ENCODE peak calls at places on chromosomes 11 and 22, in six cellular contexts. One of them, this sample, is unnamed.

GRCh38 chr22:29073618-29074275 is 912 bp downstream of the KREMEN1 start:
- DNase-seq in aorta: peak
- DNase-seq in activated CD8-positive, alpha-beta memory T cell treated with anti-CD3 and anti-CD28 coated beads for 24 hours: no peak
- DNase-seq in upper lobe of right lung: peak
- DNase-seq in memory B cell: peak
- DNase-seq in fibroblast of mammary gland: peak
- DNase-seq in this sample: no peak

GRCh38 chr11:71336996-71337772 is 84.8 kb upstream of the SHANK2 start:
- DNase-seq in aorta: no peak
- DNase-seq in activated CD8-positive, alpha-beta memory T cell treated with anti-CD3 and anti-CD28 coated beads for 24 hours: no peak
- DNase-seq in upper lobe of right lung: peak
- DNase-seq in memory B cell: no peak
- DNase-seq in fibroblast of mammary gland: no peak
- DNase-seq in this sample: no peak

GRCh38 chr11:59802639-59803176 is 7.9 kb downstream of the MRPL16 start:
- DNase-seq in aorta: no peak
- DNase-seq in activated CD8-positive, alpha-beta memory T cell treated with anti-CD3 and anti-CD28 coated beads for 24 hours: no peak
- DNase-seq in upper lobe of right lung: no peak
- DNase-seq in memory B cell: peak
- DNase-seq in fibroblast of mammary gland: peak
- DNase-seq in this sample: peak

GRCh38 chr11:37107415-37107814 is 509.4 kb upstream of the RAG2 start:
- DNase-seq in aorta: no peak
- DNase-seq in activated CD8-positive, alpha-beta memory T cell treated with anti-CD3 and anti-CD28 coated beads for 24 hours: no peak
- DNase-seq in upper lobe of right lung: no peak
- DNase-seq in memory B cell: no peak
- DNase-seq in fibroblast of mammary gland: no peak
- DNase-seq in this sample: no peak

GRCh38 chr11:40037005-40037404 is 1422.4 kb downstream of the LRRC4C start:
- DNase-seq in aorta: no peak
- DNase-seq in activated CD8-positive, alpha-beta memory T cell treated with anti-CD3 and anti-CD28 coated beads for 24 hours: no peak
- DNase-seq in upper lobe of right lung: no peak
- DNase-seq in memory B cell: no peak
- DNase-seq in fibroblast of mammary gland: no peak
- DNase-seq in this sample: no peak

GRCh38 chr11:57416436-57416835 is 10.5 kb downstream of the SLC43A3 start:
- DNase-seq in aorta: no peak
- DNase-seq in activated CD8-positive, alpha-beta memory T cell treated with anti-CD3 and anti-CD28 coated beads for 24 hours: no peak
- DNase-seq in upper lobe of right lung: no peak
- DNase-seq in memory B cell: no peak
- DNase-seq in fibroblast of mammary gland: no peak
- DNase-seq in this sample: no peak

GRCh38 chr22:27637604-27638003 is 164.0 kb downstream of the MN1 start:
- DNase-seq in aorta: no peak
- DNase-seq in activated CD8-positive, alpha-beta memory T cell treated with anti-CD3 and anti-CD28 coated beads for 24 hours: no peak
- DNase-seq in upper lobe of right lung: no peak
- DNase-seq in memory B cell: no peak
- DNase-seq in fibroblast of mammary gland: peak
- DNase-seq in this sample: no peak

GRCh38 chr22:33274214-33274828 is 216.1 kb upstream of the SYN3 start:
- DNase-seq in aorta: no peak
- DNase-seq in activated CD8-positive, alpha-beta memory T cell treated with anti-CD3 and anti-CD28 coated beads for 24 hours: no peak
- DNase-seq in upper lobe of right lung: no peak
- DNase-seq in memory B cell: peak
- DNase-seq in fibroblast of mammary gland: peak
- DNase-seq in this sample: peak

GRCh38 chr11:130653838-130654601 is 205.6 kb downstream of the ADAMTS15 start:
- DNase-seq in aorta: peak
- DNase-seq in activated CD8-positive, alpha-beta memory T cell treated with anti-CD3 and anti-CD28 coated beads for 24 hours: no peak
- DNase-seq in upper lobe of right lung: peak
- DNase-seq in memory B cell: no peak
- DNase-seq in fibroblast of mammary gland: no peak
- DNase-seq in this sample: no peak

This sample was measured in WERI-Rb-1.